ENCODE peak calls at places on chromosome 3, in four cellular contexts. One of them, this sample, is unnamed. For H3K36me3, the result is how much of the 10 kb centered on the place peaks cover.

GRCh38 chr3:42647821-42648459 is 5.6 kb upstream of the ZBTB47 start:
- DNase-seq in thyroid gland: no peak
- DNase-seq in heart left ventricle: no peak
- DNase-seq in left ventricle myocardium inferior: no peak
- DNase-seq in this sample: no peak

GRCh38 chr3:69527498-69527897 is 141.6 kb upstream of the FRMD4B start:
- DNase-seq in heart left ventricle: no peak
- DNase-seq in left ventricle myocardium inferior: no peak
- DNase-seq in thyroid gland: no peak
- DNase-seq in this sample: no peak

GRCh38 chr3:121803921-121804320 is 30.9 kb downstream of the IQCB1 start:
- DNase-seq in thyroid gland: no peak
- DNase-seq in heart left ventricle: no peak
- DNase-seq in left ventricle myocardium inferior: no peak
- DNase-seq in this sample: no peak

GRCh38 chr3:108125550-108126071 is 34.8 kb upstream of the CD47 start:
- DNase-seq in left ventricle myocardium inferior: no peak
- DNase-seq in heart left ventricle: no peak
- DNase-seq in thyroid gland: peak
- DNase-seq in this sample: peak

GRCh38 chr3:14403636-14404395 is 1.4 kb downstream of the SLC6A6 start:
- DNase-seq in left ventricle myocardium inferior: peak
- DNase-seq in heart left ventricle: peak
- DNase-seq in thyroid gland: peak
- DNase-seq in this sample: no peak

GRCh38 chr3:113626513-113627371 is 69.7 kb downstream of the USF3 start:
- DNase-seq in thyroid gland: peak
- DNase-seq in heart left ventricle: peak
- DNase-seq in left ventricle myocardium inferior: peak
- DNase-seq in this sample: no peak

GRCh38 chr3:60064210-60065178 is 1014.7 kb upstream of the CFAP20DC start:
- DNase-seq in thyroid gland: no peak
- DNase-seq in heart left ventricle: no peak
- DNase-seq in left ventricle myocardium inferior: no peak
- DNase-seq in this sample: no peak

GRCh38 chr3:12148183-12148940 is 10.3 kb downstream of the TIMP4 start:
- DNase-seq in heart left ventricle: peak
- DNase-seq in left ventricle myocardium inferior: peak
- DNase-seq in thyroid gland: no peak
- DNase-seq in this sample: no peak

GRCh38 chr3:115833074-115833473 is 209.8 kb downstream of the GAP43 start:
- DNase-seq in heart left ventricle: no peak
- DNase-seq in thyroid gland: no peak
- DNase-seq in left ventricle myocardium inferior: no peak
- DNase-seq in this sample: no peak

GRCh38 chr3:151697496-151697895 is 36.2 kb upstream of the AADACL2 start:
- DNase-seq in heart left ventricle: no peak
- DNase-seq in left ventricle myocardium inferior: no peak
- DNase-seq in thyroid gland: no peak
- DNase-seq in this sample: no peak

GRCh38 chr3:196634224-196634623 is 5.3 kb upstream of the NRROS start:
- DNase-seq in thyroid gland: no peak
- DNase-seq in heart left ventricle: no peak
- DNase-seq in left ventricle myocardium inferior: no peak
- DNase-seq in this sample: no peak

GRCh38 chr3:167246252-167246651 is 133.8 kb downstream of the ZBBX start:
- DNase-seq in heart left ventricle: no peak
- DNase-seq in thyroid gland: no peak
- DNase-seq in left ventricle myocardium inferior: no peak
- DNase-seq in this sample: no peak

GRCh38 chr3:67349551-67350174 is 304.7 kb downstream of the SUCLG2 start:
- DNase-seq in thyroid gland: no peak
- DNase-seq in left ventricle myocardium inferior: no peak
- DNase-seq in heart left ventricle: no peak
- DNase-seq in this sample: no peak

GRCh38 chr3:12926660-12927059 is 85.3 kb upstream of the RPL32 start:
- DNase-seq in thyroid gland: peak
- DNase-seq in heart left ventricle: peak
- DNase-seq in left ventricle myocardium inferior: peak
- DNase-seq in this sample: no peak

GRCh38 chr3:177883957-177884356 is 652.3 kb upstream of the KCNMB2 start:
- DNase-seq in heart left ventricle: no peak
- DNase-seq in thyroid gland: no peak
- DNase-seq in left ventricle myocardium inferior: no peak
- DNase-seq in this sample: no peak

GRCh38 chr3:144770813-144771400 is 799.3 kb downstream of the DIPK2A start:
- DNase-seq in thyroid gland: no peak
- DNase-seq in left ventricle myocardium inferior: no peak
- DNase-seq in heart left ventricle: no peak
- DNase-seq in this sample: no peak

GRCh38 chr3:140206196-140207040 is 271.4 kb downstream of the CLSTN2 start:
- DNase-seq in left ventricle myocardium inferior: no peak
- DNase-seq in thyroid gland: no peak
- DNase-seq in heart left ventricle: no peak
- DNase-seq in this sample: no peak

GRCh38 chr3:65596511-65597224 is 442.1 kb downstream of the MAGI1 start:
- DNase-seq in left ventricle myocardium inferior: no peak
- DNase-seq in thyroid gland: no peak
- DNase-seq in heart left ventricle: no peak
- DNase-seq in this sample: no peak
- H3K4me3 ChIP-seq in left ventricle myocardium inferior: peak
- H3K4me3 ChIP-seq in thyroid gland: no peak
- H3K4me3 ChIP-seq in heart left ventricle: no peak
- H3K4me3 ChIP-seq in this sample: no peak

DNA sequence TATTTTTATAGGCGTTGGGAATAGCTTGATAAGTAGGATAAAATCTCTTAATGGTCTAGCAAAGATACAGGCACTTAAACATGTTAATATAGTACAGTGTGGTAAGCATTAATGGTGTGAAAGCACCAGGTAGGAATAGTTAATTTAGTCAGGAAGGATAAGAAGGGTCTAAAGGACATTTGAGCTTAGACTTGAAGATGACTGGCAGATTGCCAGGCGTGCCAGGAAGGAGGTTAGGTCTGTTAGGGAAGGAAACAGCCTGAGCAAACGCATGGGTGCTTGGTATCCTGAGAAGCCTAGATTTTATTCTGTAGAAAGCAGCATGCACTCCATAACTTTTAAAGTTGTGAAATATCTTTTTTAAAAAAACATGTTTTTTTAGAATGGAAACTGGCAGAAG is 17.7 kb downstream of the SEC62 start:
- DNase-seq in thyroid gland: peak
- DNase-seq in left ventricle myocardium inferior: no peak
- DNase-seq in heart left ventricle: no peak
- DNase-seq in this sample: peak
- H3K36me3 ChIP-seq in thyroid gland: half or more
- H3K36me3 ChIP-seq in left ventricle myocardium inferior: half or more
- H3K36me3 ChIP-seq in heart left ventricle: half or more
- H3K36me3 ChIP-seq in this sample: under half

GRCh38 chr3:52325686-52326085 is 9.6 kb downstream of the DNAH1 start:
- DNase-seq in thyroid gland: no peak
- DNase-seq in heart left ventricle: no peak
- DNase-seq in left ventricle myocardium inferior: no peak
- DNase-seq in this sample: no peak

GRCh38 chr3:52322466-52322865 is 6.3 kb downstream of the DNAH1 start:
- DNase-seq in left ventricle myocardium inferior: no peak
- DNase-seq in heart left ventricle: no peak
- DNase-seq in thyroid gland: no peak
- DNase-seq in this sample: no peak

GRCh38 chr3:52323526-52324295 is 7.6 kb downstream of the DNAH1 start:
- DNase-seq in thyroid gland: peak
- DNase-seq in left ventricle myocardium inferior: no peak
- DNase-seq in heart left ventricle: no peak
- DNase-seq in this sample: no peak

GRCh38 chr3:52326976-52327375 is 10.9 kb downstream of the DNAH1 start:
- DNase-seq in thyroid gland: no peak
- DNase-seq in heart left ventricle: no peak
- DNase-seq in left ventricle myocardium inferior: no peak
- DNase-seq in this sample: no peak

DNA sequence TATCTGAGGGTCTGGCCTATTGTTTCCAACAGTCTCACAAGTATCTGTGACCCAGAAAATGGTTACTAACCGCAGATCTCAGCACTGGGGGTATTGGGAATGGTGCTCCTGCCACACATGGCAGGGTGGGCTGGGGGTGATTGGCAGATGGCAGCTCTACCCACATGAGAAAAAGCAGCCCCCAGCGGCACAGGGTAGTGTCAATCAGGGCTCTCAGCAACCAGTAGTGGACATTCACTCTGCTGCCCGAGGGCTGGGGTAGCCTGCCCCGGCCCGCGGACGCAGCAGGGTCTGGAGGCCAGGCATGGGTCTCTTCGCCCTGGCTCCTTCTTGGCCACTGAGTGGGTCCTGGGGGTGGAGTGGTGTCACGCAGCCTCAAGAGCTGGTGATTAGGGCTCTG is 8.6 kb downstream of the DNAH1 start:
- DNase-seq in heart left ventricle: no peak
- DNase-seq in thyroid gland: no peak
- DNase-seq in left ventricle myocardium inferior: no peak
- DNase-seq in this sample: no peak
- H3K4me3 ChIP-seq in heart left ventricle: no peak
- H3K4me3 ChIP-seq in thyroid gland: no peak
- H3K4me3 ChIP-seq in left ventricle myocardium inferior: no peak
- H3K4me3 ChIP-seq in this sample: no peak

DNA sequence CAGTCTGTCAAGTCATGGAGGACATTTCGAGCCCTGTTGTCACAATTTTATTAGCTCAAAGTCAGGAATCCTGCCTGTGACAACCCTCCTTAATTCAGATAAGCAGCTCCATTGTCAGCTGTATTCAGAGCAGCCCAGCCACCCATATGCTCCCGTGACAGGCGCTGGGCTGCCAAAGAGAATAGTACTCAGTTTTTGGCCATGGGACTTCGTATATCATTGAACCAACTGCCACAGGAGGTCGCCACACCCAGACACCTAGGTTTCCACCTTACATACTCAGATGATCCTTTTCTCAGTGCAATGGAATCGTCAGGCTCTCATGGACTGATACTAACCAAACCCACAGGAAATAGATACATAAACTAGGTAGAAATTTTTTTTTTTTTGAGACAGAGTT is 100.2 kb downstream of the C3orf70 start:
- DNase-seq in heart left ventricle: no peak
- DNase-seq in thyroid gland: no peak
- DNase-seq in left ventricle myocardium inferior: no peak
- DNase-seq in this sample: no peak
- H3K36me3 ChIP-seq in heart left ventricle: half or more
- H3K36me3 ChIP-seq in thyroid gland: under half
- H3K36me3 ChIP-seq in left ventricle myocardium inferior: half or more
- H3K36me3 ChIP-seq in this sample: under half